ENCODE peak calls at places on chromosomes 6 and 20, in ten cellular contexts. C, J, L, W, E, G, F, B, S and Y are unnamed samples.

GRCh38 chr20:16018881-16019280 is 554.4 kb downstream of the KIF16B start:
- DNase-seq in C (no peak), J (no peak), L (no peak), W (peak), E (no peak), G (no peak), F (no peak), B (peak), S (no peak), Y (no peak)

GRCh38 chr6:116439572-116439971 is 21.6 kb upstream of the CALHM6 start:
- DNase-seq in C (no peak), J (no peak), L (no peak), W (peak), E (no peak), G (no peak), F (no peak), B (no peak), S (no peak), Y (no peak)

GRCh38 chr6:35603326-35604202 is 85.2 kb downstream of the FKBP5 start:
- DNase-seq in C (no peak), J (no peak), L (no peak), W (peak), E (no peak), G (no peak), F (no peak), B (no peak), S (no peak), Y (no peak)

GRCh38 chr6:155832596-155832995 is 377.0 kb upstream of the NOX3 start:
- DNase-seq in C (no peak), J (no peak), L (no peak), W (peak), E (no peak), G (no peak), F (no peak), B (peak), S (peak), Y (no peak)

GRCh38 chr6:139972116-139972515 is 597.7 kb upstream of the CITED2 start:
- DNase-seq in C (no peak), J (no peak), L (no peak), W (no peak), E (no peak), G (no peak), F (no peak), B (no peak), S (no peak), Y (no peak)

GRCh38 chr6:118785601-118786000 is 108.4 kb upstream of the ASF1A start:
- DNase-seq in C (no peak), J (no peak), L (no peak), W (no peak), E (no peak), G (no peak), F (no peak), B (no peak), S (no peak), Y (no peak)

GRCh38 chr6:44224154-44224977 is 971 bp downstream of the SLC29A1 start:
- DNase-seq in C (no peak), J (no peak), L (no peak), W (peak), E (no peak), G (peak), F (no peak), B (peak), S (no peak), Y (no peak)

GRCh38 chr6:28953039-28953872 is 29.5 kb upstream of the TRIM27 start:
- DNase-seq in C (peak), J (no peak), L (peak), W (peak), E (peak), G (peak), F (peak), B (peak), S (no peak), Y (peak)

GRCh38 chr6:157708933-157709332 is 114.1 kb upstream of the SNX9 start:
- DNase-seq in C (no peak), J (no peak), L (no peak), W (no peak), E (no peak), G (no peak), F (no peak), B (no peak), S (no peak), Y (no peak)

GRCh38 chr20:3248167-3248992 is 9.4 kb upstream of the SLC4A11 start:
- DNase-seq in C (no peak), J (no peak), L (no peak), W (peak), E (no peak), G (peak), F (no peak), B (no peak), S (no peak), Y (no peak)

GRCh38 chr6:7112741-7113313 is 5.1 kb downstream of the RREB1 start:
- DNase-seq in C (no peak), J (no peak), L (peak), W (no peak), E (no peak), G (peak), F (no peak), B (no peak), S (no peak), Y (no peak)

GRCh38 chr6:83307849-83308248 is 114.7 kb downstream of the RWDD2A start:
- DNase-seq in C (no peak), J (no peak), L (no peak), W (no peak), E (no peak), G (no peak), F (no peak), B (no peak), S (no peak), Y (no peak)

GRCh38 chr6:63964347-63964746 is 328.7 kb downstream of the PHF3 start:
- DNase-seq in C (no peak), J (no peak), L (no peak), W (no peak), E (no peak), G (no peak), F (no peak), B (no peak), S (no peak), Y (no peak)

GRCh38 chr6:82363368-82364086 is at the start of gene TPBG:
- DNase-seq in C (no peak), J (no peak), L (no peak), W (peak), E (no peak), G (peak), F (no peak), B (peak), S (peak), Y (peak)

GRCh38 chr20:43853174-43853803 is 61.4 kb upstream of the TOX2 start:
- DNase-seq in C (no peak), J (no peak), L (no peak), W (peak), E (no peak), G (no peak), F (no peak), B (no peak), S (no peak), Y (no peak)

GRCh38 chr6:56708810-56709597 is 66.3 kb upstream of the DST start:
- DNase-seq in C (no peak), J (no peak), L (no peak), W (peak), E (no peak), G (peak), F (peak), B (peak), S (no peak), Y (no peak)

GRCh38 chr6:3456794-3457709 is at the start of gene SLC22A23:
- DNase-seq in C (no peak), J (peak), L (peak), W (peak), E (peak), G (peak), F (no peak), B (peak), S (no peak), Y (peak)

GRCh38 chr20:48759631-48760245 is 68.1 kb downstream of the PREX1 start:
- DNase-seq in C (no peak), J (no peak), L (no peak), W (no peak), E (no peak), G (no peak), F (no peak), B (no peak), S (no peak), Y (no peak)

GRCh38 chr6:8579372-8579771 is 144.0 kb upstream of the SLC35B3 start:
- DNase-seq in C (no peak), J (no peak), L (no peak), W (peak), E (no peak), G (no peak), F (no peak), B (peak), S (no peak), Y (no peak)

GRCh38 chr20:57804470-57805250 is 94.8 kb upstream of the PMEPA1 start:
- DNase-seq in C (no peak), J (no peak), L (no peak), W (no peak), E (no peak), G (no peak), F (no peak), B (no peak), S (no peak), Y (no peak)

GRCh38 chr6:66159937-66160336 is 452.9 kb upstream of the EYS start:
- DNase-seq in C (no peak), J (no peak), L (no peak), W (no peak), E (no peak), G (no peak), F (no peak), B (no peak), S (no peak), Y (no peak)

GRCh38 chr6:42365021-42365420 is 86.7 kb downstream of the TRERF1 start:
- DNase-seq in C (no peak), J (no peak), L (no peak), W (no peak), E (no peak), G (no peak), F (no peak), B (no peak), S (no peak), Y (no peak)

GRCh38 chr6:157287923-157288322 is 35.4 kb downstream of the TMEM242 start:
- DNase-seq in C (no peak), J (no peak), L (no peak), W (no peak), E (no peak), G (no peak), F (no peak), B (no peak), S (no peak), Y (no peak)

GRCh38 chr6:150589828-150590227 is 9.9 kb upstream of the PLEKHG1 start:
- DNase-seq in C (no peak), J (no peak), L (no peak), W (no peak), E (no peak), G (no peak), F (no peak), B (no peak), S (no peak), Y (no peak)

GRCh38 chr6:42369568-42369967 is 82.2 kb downstream of the TRERF1 start:
- DNase-seq in C (no peak), J (no peak), L (no peak), W (no peak), E (no peak), G (no peak), F (no peak), B (no peak), S (no peak), Y (no peak)

GRCh38 chr6:33672808-33673207 is 38.7 kb downstream of the UQCC2 start:
- DNase-seq in C (no peak), J (no peak), L (no peak), W (peak), E (no peak), G (peak), F (no peak), B (peak), S (peak), Y (peak)

GRCh38 chr6:42142118-42142835 is at the start of gene C6orf132:
- DNase-seq in C (no peak), J (no peak), L (no peak), W (peak), E (no peak), G (peak), F (no peak), B (no peak), S (no peak), Y (no peak)

GRCh38 chr20:36008461-36009035 is 40.2 kb downstream of the CNBD2 start:
- DNase-seq in C (no peak), J (no peak), L (no peak), W (no peak), E (no peak), G (no peak), F (no peak), B (no peak), S (no peak), Y (no peak)

GRCh38 chr20:39855056-39855455 is 834.0 kb downstream of the MAFB start:
- DNase-seq in C (no peak), J (no peak), L (no peak), W (no peak), E (no peak), G (no peak), F (no peak), B (no peak), S (no peak), Y (no peak)

GRCh38 chr20:15578059-15578458 is 995.2 kb downstream of the KIF16B start:
- DNase-seq in C (no peak), J (no peak), L (no peak), W (no peak), E (no peak), G (no peak), F (no peak), B (no peak), S (no peak), Y (no peak)

GRCh38 chr20:17797163-17797562 is 97.4 kb downstream of the BANF2 start:
- DNase-seq in C (no peak), J (no peak), L (no peak), W (no peak), E (no peak), G (no peak), F (no peak), B (no peak), S (no peak), Y (no peak)

GRCh38 chr6:15501806-15502450 is 160.9 kb downstream of the DTNBP1 start:
- DNase-seq in C (no peak), J (no peak), L (no peak), W (peak), E (no peak), G (peak), F (peak), B (peak), S (no peak), Y (no peak)

GRCh38 chr6:153312633-153313032 is 181.6 kb upstream of the RGS17 start:
- DNase-seq in C (peak), J (no peak), L (no peak), W (peak), E (no peak), G (peak), F (no peak), B (peak), S (peak), Y (peak)

GRCh38 chr6:138618168-138618567 is 118.9 kb upstream of the NHSL1 start:
- DNase-seq in C (no peak), J (no peak), L (no peak), W (no peak), E (no peak), G (no peak), F (no peak), B (no peak), S (no peak), Y (no peak)

GRCh38 chr6:28587746-28588075 is 62.0 kb downstream of the GPX5 start:
- DNase-seq in C (no peak), J (no peak), L (no peak), W (peak), E (no peak), G (no peak), F (no peak), B (no peak), S (no peak), Y (no peak)

GRCh38 chr20:38671186-38671585 is 53.1 kb upstream of the SLC32A1 start:
- DNase-seq in C (no peak), J (no peak), L (no peak), W (no peak), E (no peak), G (no peak), F (no peak), B (no peak), S (no peak), Y (no peak)

GRCh38 chr20:3222635-3223600 is 13.6 kb downstream of the ITPA start:
- DNase-seq in C (no peak), J (no peak), L (no peak), W (no peak), E (no peak), G (no peak), F (no peak), B (no peak), S (no peak), Y (no peak)

GRCh38 chr6:36368921-36369880 is 18.3 kb downstream of the ETV7 start:
- DNase-seq in C (peak), J (no peak), L (no peak), W (peak), E (no peak), G (peak), F (no peak), B (peak), S (no peak), Y (no peak)